ENCODE peak calls at places on chromosomes 12 and 14, in ten cellular contexts. H, N, V, J, U, P, X, W, C and M are unnamed samples.

GRCh38 chr12:105214141-105214540 is 21.8 kb downstream of the APPL2 start:
- DNase-seq in H (no peak), N (no peak), V (no peak), J (no peak), U (peak), P (no peak), X (no peak), W (no peak), C (no peak), M (no peak)

GRCh38 chr14:63853831-63854293 is 1.1 kb downstream of the SYNE2 start:
- DNase-seq in H (peak), N (peak), V (peak), J (peak), U (peak), P (peak), X (peak), W (peak), C (peak), M (peak)

GRCh38 chr14:23160924-23161522 is 22.4 kb downstream of the SLC7A8 start:
- DNase-seq in H (no peak), N (no peak), V (peak), J (peak), U (peak), P (peak), X (no peak), W (no peak), C (no peak), M (no peak)

GRCh38 chr12:120925740-120926563 is 21.8 kb upstream of the SPPL3 start:
- DNase-seq in H (no peak), N (no peak), V (no peak), J (no peak), U (no peak), P (no peak), X (no peak), W (no peak), C (no peak), M (peak)

GRCh38 chr14:48703728-48704467 is 882.3 kb downstream of the RPS29 start:
- DNase-seq in H (no peak), N (no peak), V (peak), J (no peak), U (no peak), P (no peak), X (no peak), W (no peak), C (peak), M (no peak)

GRCh38 chr14:33509927-33510535 is 440.8 kb downstream of the EGLN3 start:
- DNase-seq in H (no peak), N (no peak), V (no peak), J (no peak), U (peak), P (no peak), X (no peak), W (no peak), C (no peak), M (no peak)

GRCh38 chr14:56002876-56003625 is 115.2 kb upstream of the PELI2 start:
- DNase-seq in H (no peak), N (no peak), V (no peak), J (no peak), U (no peak), P (no peak), X (no peak), W (no peak), C (no peak), M (no peak)

GRCh38 chr12:43836455-43836989 is 641 bp downstream of the TMEM117 start:
- DNase-seq in H (no peak), N (no peak), V (peak), J (peak), U (peak), P (no peak), X (no peak), W (no peak), C (no peak), M (no peak)

GRCh38 chr12:125092872-125093680 is 27.8 kb downstream of the AACS start:
- DNase-seq in H (peak), N (no peak), V (no peak), J (no peak), U (peak), P (no peak), X (no peak), W (peak), C (no peak), M (no peak)

GRCh38 chr14:55348766-55349453 is 62.7 kb downstream of the ATG14 start:
- DNase-seq in H (no peak), N (no peak), V (no peak), J (no peak), U (no peak), P (no peak), X (no peak), W (no peak), C (no peak), M (no peak)

GRCh38 chr12:48454675-48455074 is 17.7 kb upstream of the ANP32D start:
- DNase-seq in H (no peak), N (no peak), V (no peak), J (no peak), U (peak), P (no peak), X (no peak), W (no peak), C (no peak), M (no peak)

GRCh38 chr12:22740656-22741350 is 115.8 kb downstream of the ETNK1 start:
- DNase-seq in H (no peak), N (no peak), V (no peak), J (no peak), U (no peak), P (no peak), X (no peak), W (no peak), C (peak), M (no peak)

GRCh38 chr14:80933282-80933681 is 8.3 kb downstream of the CEP128 start:
- DNase-seq in H (no peak), N (no peak), V (no peak), J (no peak), U (no peak), P (no peak), X (no peak), W (no peak), C (no peak), M (no peak)

GRCh38 chr14:77067632-77068514 is 30.2 kb upstream of the CIPC start:
- DNase-seq in H (peak), N (peak), V (peak), J (peak), U (peak), P (peak), X (peak), W (peak), C (peak), M (no peak)

GRCh38 chr14:73752297-73752992 is 38.3 kb upstream of the PNMA1 start:
- DNase-seq in H (no peak), N (no peak), V (peak), J (no peak), U (peak), P (no peak), X (no peak), W (no peak), C (peak), M (no peak)

GRCh38 chr14:76767681-76768055 is 6.4 kb downstream of the VASH1 start:
- DNase-seq in H (no peak), N (no peak), V (no peak), J (no peak), U (no peak), P (no peak), X (no peak), W (no peak), C (no peak), M (no peak)